ENCODE peak calls at places on chromosomes 4 and X, in six cellular contexts. N is lower lobe of right lung; S is SK-N-SH; C is mucosa of descending colon; P is CD4-positive, alpha-beta T cell; J is CD8-positive, alpha-beta T cell. I is an unnamed sample.

GRCh38 chrX:10165580-10166247 is 8.9 kb downstream of the CLCN4 start:
- DNase-seq in N (peak; percentile 57), S (no peak), C (no peak), P (no peak), J (no peak), I (no peak)

GRCh38 chr4:183201331-183201730 is 102.3 kb downstream of the WWC2 start:
- DNase-seq in N (no peak), S (no peak), C (no peak), P (no peak), J (no peak), I (no peak)

GRCh38 chr4:26410385-26411293 is 79.6 kb downstream of the CCKAR start:
- DNase-seq in N (no peak), S (peak; percentile 40), C (no peak), P (no peak), J (no peak), I (peak; percentile 18)

GRCh38 chr4:105106416-105106815 is 40.3 kb upstream of the TET2 start:
- DNase-seq in N (no peak), S (no peak), C (no peak), P (no peak), J (no peak), I (no peak)

GRCh38 chrX:40805404-40805803 is 70.1 kb upstream of the MED14 start:
- DNase-seq in N (no peak), S (no peak), C (no peak), P (no peak), J (no peak), I (no peak)

GRCh38 chr4:67687639-67688038 is 13.3 kb downstream of the UBA6 start:
- DNase-seq in N (no peak), S (no peak), C (no peak), P (no peak), J (no peak), I (no peak)

GRCh38 chrX:3263681-3264126 is 82.7 kb downstream of the MXRA5 start:
- DNase-seq in N (no peak), S (no peak), C (no peak), P (no peak), J (no peak), I (no peak)

GRCh38 chr4:1882850-1883271 is 11.7 kb downstream of the NSD2 start:
- DNase-seq in N (no peak), S (no peak), C (no peak), P (no peak), J (no peak), I (no peak)

GRCh38 chr4:35102111-35102510 is 1142.2 kb downstream of the ARAP2 start:
- DNase-seq in N (no peak), S (no peak), C (no peak), P (no peak), J (no peak), I (no peak)

GRCh38 chr4:56086073-56086521 is 137.4 kb downstream of the CEP135 start:
- DNase-seq in N (no peak), S (no peak), C (no peak), P (no peak), J (no peak), I (peak; percentile 47)

GRCh38 chr4:118969359-118969758 is 80.7 kb downstream of the SYNPO2 start:
- DNase-seq in N (no peak), S (peak; percentile 61), C (no peak), P (no peak), J (no peak), I (peak; percentile 13)

GRCh38 chr4:82905205-82905604 is 4.7 kb downstream of the THAP9 start:
- DNase-seq in N (no peak), S (no peak), C (no peak), P (no peak), J (no peak), I (no peak)

GRCh38 chrX:101057095-101057714 is 5.3 kb upstream of the TRMT2B start:
- DNase-seq in N (no peak), S (no peak), C (no peak), P (no peak), J (no peak), I (no peak)

GRCh38 chr4:88958080-88958479 is 98.9 kb downstream of the FAM13A start:
- DNase-seq in N (no peak), S (no peak), C (no peak), P (no peak), J (no peak), I (no peak)

GRCh38 chr4:139223682-139224317 is 46.8 kb upstream of the ELF2 start:
- DNase-seq in N (no peak), S (no peak), C (no peak), P (no peak), J (no peak), I (no peak)

GRCh38 chrX:3599787-3600465 is 113.5 kb downstream of the PRKX start:
- DNase-seq in N (no peak), S (no peak), C (no peak), P (no peak), J (no peak), I (no peak)

GRCh38 chr4:180058731-180059215 is 2184.4 kb upstream of the TENM3 start:
- DNase-seq in N (peak; percentile 47), S (peak; percentile 63), C (peak; percentile 71), P (no peak), J (no peak), I (peak; percentile 72)

GRCh38 chrX:130770615-130771014 is 132.4 kb downstream of the ENOX2 start:
- DNase-seq in N (no peak), S (no peak), C (no peak), P (no peak), J (no peak), I (no peak)

GRCh38 chr4:124053872-124054538 is 657.4 kb downstream of the SPRY1 start:
- DNase-seq in N (no peak), S (no peak), C (no peak), P (no peak), J (no peak), I (no peak)

GRCh38 chrX:68694429-68695205 is 47.2 kb downstream of the STARD8 start:
- DNase-seq in N (no peak), S (no peak), C (no peak), P (no peak), J (no peak), I (no peak)

GRCh38 chr4:68905598-68906237 is 45.9 kb downstream of the UGT2A3 start:
- DNase-seq in N (no peak), S (no peak), C (no peak), P (no peak), J (no peak), I (no peak)

GRCh38 chr4:82969414-82969813 is 41.2 kb downstream of the LIN54 start:
- DNase-seq in N (no peak), S (no peak), C (no peak), P (no peak), J (no peak), I (no peak)

GRCh38 chrX:150581093-150581775 is 12.8 kb downstream of the MTM1 start:
- DNase-seq in N (no peak), S (no peak), C (no peak), P (no peak), J (no peak), I (no peak)

GRCh38 chr4:7973545-7973981 is 33.9 kb upstream of the AFAP1 start:
- DNase-seq in N (no peak), S (no peak), C (peak; percentile 42), P (no peak), J (no peak), I (no peak)

GRCh38 chr4:54384563-54384962 is 155.5 kb downstream of the PDGFRA start:
- DNase-seq in N (no peak), S (no peak), C (peak; percentile 41), P (no peak), J (no peak), I (no peak)

GRCh38 chr4:5378002-5378401 is 326.7 kb downstream of the STK32B start:
- DNase-seq in N (no peak), S (no peak), C (no peak), P (no peak), J (no peak), I (no peak)
- TF ChIP-seq CTCF in N (no peak), S (peak; percentile 44), C (no peak), P (no peak), J (no peak), I (no peak)

DNA sequence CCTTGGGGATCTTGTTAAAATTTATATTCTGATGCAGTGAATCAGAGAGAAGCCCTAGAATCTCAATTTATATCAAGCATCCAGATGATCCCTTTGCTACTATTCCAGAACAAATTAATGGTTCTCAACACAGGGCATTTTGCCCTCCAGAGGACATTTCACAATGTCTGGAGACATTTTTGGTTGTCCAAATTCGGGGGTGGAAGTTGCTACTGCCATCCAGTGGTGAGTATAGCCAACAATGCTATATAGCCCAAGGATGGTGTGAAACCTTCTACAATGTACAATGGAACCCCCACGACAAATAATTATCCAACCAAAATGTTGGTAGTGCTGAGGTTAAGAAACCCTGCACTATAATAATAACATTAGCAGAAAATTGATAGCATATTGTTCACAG is 2440.0 kb downstream of the PCDH7 start:
- DNase-seq in N (no peak), S (no peak), C (no peak), P (no peak), J (no peak), I (no peak)
- TF ChIP-seq CTCF in N (peak; percentile 22), S (peak; percentile 67), C (no peak), P (no peak), J (no peak), I (peak; percentile 35)

GRCh38 chrX:104098151-104098808 is 14.0 kb upstream of the ZCCHC18 start:
- DNase-seq in N (no peak), S (peak; percentile 52), C (no peak), P (no peak), J (peak; percentile 64), I (peak; percentile 41)
- TF ChIP-seq CTCF in N (peak; percentile 56), S (peak; percentile 77), C (no peak), P (peak; percentile 64), J (peak; percentile 57), I (peak; percentile 61)

GRCh38 chr4:3433138-3433869 is 8.5 kb upstream of the HGFAC start:
- DNase-seq in N (no peak), S (no peak), C (no peak), P (no peak), J (no peak), I (no peak)

GRCh38 chr4:3436798-3437581 is 4.8 kb upstream of the HGFAC start:
- DNase-seq in N (no peak), S (no peak), C (peak; percentile 72), P (no peak), J (no peak), I (no peak)

GRCh38 chr4:3436048-3436797 is 5.5 kb upstream of the HGFAC start:
- DNase-seq in N (no peak), S (no peak), C (peak; percentile 21), P (no peak), J (no peak), I (no peak)

GRCh38 chr4:3435684-3435956 is 6.1 kb upstream of the HGFAC start:
- DNase-seq in N (no peak), S (no peak), C (peak; percentile 11), P (no peak), J (no peak), I (no peak)

DNA sequence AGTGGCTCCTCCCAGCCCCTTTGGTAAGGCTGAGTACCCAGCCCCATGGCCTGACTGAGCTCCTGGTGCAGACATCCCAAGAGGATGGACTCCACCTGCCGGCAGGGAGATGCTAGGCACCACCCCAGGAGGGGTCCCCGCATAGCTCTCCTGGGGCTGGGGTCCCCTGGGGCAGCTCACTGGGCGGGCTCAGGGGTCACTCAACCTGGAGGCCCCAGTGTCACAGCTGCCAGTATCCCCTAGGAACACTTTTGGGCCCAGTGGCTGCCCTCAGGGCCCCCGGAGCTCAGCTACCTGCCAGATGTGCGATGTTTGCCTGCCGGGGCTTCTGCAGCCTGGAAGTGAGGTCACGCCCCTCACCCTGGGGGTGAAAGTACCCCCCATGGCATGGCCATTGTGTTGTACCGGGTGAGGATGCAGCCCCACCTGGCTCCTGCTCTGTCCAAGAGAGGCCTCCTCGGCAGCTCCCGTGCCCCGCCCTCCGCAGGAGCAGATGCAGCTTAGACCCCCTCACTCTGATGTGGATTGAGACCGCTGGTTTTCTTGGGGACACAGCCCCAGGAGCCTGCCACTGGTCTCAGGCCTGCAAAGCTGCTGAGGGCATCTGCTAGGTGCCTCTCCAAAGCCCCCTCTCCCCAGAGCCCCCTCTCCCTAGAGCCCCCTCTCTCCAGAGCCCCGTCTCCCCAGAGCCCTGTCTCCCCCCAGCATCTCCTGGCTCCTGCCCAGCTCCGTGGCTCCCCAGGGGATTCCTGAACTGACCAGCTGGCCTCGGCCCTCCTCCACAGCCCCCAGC is 6.7 kb upstream of the HGFAC start:
- DNase-seq in N (no peak), S (no peak), C (peak; percentile 21), P (no peak), J (no peak), I (no peak)
- TF ChIP-seq CTCF in N (no peak), S (no peak), C (no peak), P (no peak), J (no peak), I (peak; percentile 16)

I was measured in nephron progenitor cell.